ENCODE peak calls at places on chromosome 12, in eight cellular contexts. C is epithelial cell of esophagus, R is cardiac muscle cell, M is cardiac fibroblast, X is MM.1S, A is fibroblast of mammary gland, G is OCI-LY7, B is brain microvascular endothelial cell. W is an unnamed sample.

GRCh38 chr12:13167226-13167625 is 29.3 kb upstream of the EMP1 start:
- DNase-seq in B (no peak), A (peak; percentile 31), G (no peak), C (peak; percentile 90), R (no peak), M (no peak), X (no peak), W (peak; percentile 89)

GRCh38 chr12:69324797-69325466 is 23.2 kb upstream of the LYZ start:
- DNase-seq in A (no peak), G (no peak), B (no peak), C (no peak), R (no peak), X (peak; percentile 18), M (no peak), W (no peak)

GRCh38 chr12:94717112-94717511 is 66.8 kb upstream of the TMCC3 start:
- DNase-seq in C (no peak), G (no peak), R (no peak), M (no peak), A (no peak), B (no peak), X (no peak), W (no peak)

GRCh38 chr12:45586486-45586885 is 143.0 kb upstream of the ARID2 start:
- DNase-seq in C (no peak), M (no peak), X (no peak), R (no peak), G (no peak), A (no peak), B (no peak), W (no peak)

GRCh38 chr12:68538722-68539614 is 71.7 kb upstream of the RAP1B start:
- DNase-seq in B (peak; percentile 62), G (no peak), C (no peak), A (peak; percentile 70), M (peak; percentile 85), R (no peak), X (peak; percentile 10), W (peak; percentile 13)

GRCh38 chr12:107512391-107512790 is 173.2 kb upstream of the PWP1 start:
- DNase-seq in C (peak; percentile 16), B (no peak), M (peak; percentile 43), A (peak; percentile 89), G (no peak), R (no peak), X (no peak), W (peak; percentile 20)

GRCh38 chr12:111446631-111447570 is 41.2 kb downstream of the SH2B3 start:
- DNase-seq in B (no peak), M (no peak), A (no peak), G (no peak), X (no peak), R (no peak), C (no peak), W (no peak)

GRCh38 chr12:20985399-20985798 is 145.6 kb upstream of the SLCO1B1 start:
- DNase-seq in B (no peak), R (no peak), X (peak; percentile 86), A (no peak), M (no peak), G (peak; percentile 76), C (no peak), W (no peak)

GRCh38 chr12:105331805-105332251 is 1.3 kb downstream of the C12orf75 start:
- DNase-seq in R (no peak), C (peak; percentile 55), M (no peak), B (peak; percentile 12), A (no peak), G (peak; percentile 67), X (peak; percentile 24), W (no peak)

GRCh38 chr12:53737951-53738833 is 10.9 kb upstream of the CALCOCO1 start:
- DNase-seq in M (no peak), A (no peak), C (no peak), B (no peak), X (no peak), R (no peak), G (no peak), W (no peak)

GRCh38 chr12:26701604-26702215 is 131.3 kb downstream of the ITPR2 start:
- DNase-seq in G (peak; percentile 54), R (peak; percentile 64), A (peak; percentile 73), B (no peak), X (peak; percentile 35), C (peak; percentile 58), M (peak; percentile 73), W (peak; percentile 59)

GRCh38 chr12:117334098-117334497 is 27.3 kb downstream of the NOS1 start:
- DNase-seq in M (no peak), B (no peak), X (no peak), A (no peak), R (no peak), C (no peak), G (no peak), W (no peak)

GRCh38 chr12:43283206-43283605 is 268.8 kb downstream of the ADAMTS20 start:
- DNase-seq in M (no peak), G (no peak), R (no peak), C (no peak), A (peak; percentile 59), X (no peak), B (no peak), W (no peak)

GRCh38 chr12:43284441-43284840 is 267.6 kb downstream of the ADAMTS20 start:
- DNase-seq in A (peak; percentile 71), X (no peak), C (peak; percentile 32), G (no peak), M (peak; percentile 41), R (no peak), B (no peak), W (peak; percentile 15)

GRCh38 chr12:43281563-43281962 is 270.4 kb downstream of the ADAMTS20 start:
- DNase-seq in M (no peak), B (no peak), X (no peak), G (no peak), C (no peak), R (peak; percentile 18), A (no peak), W (no peak)

GRCh38 chr12:43285248-43285647 is 266.8 kb downstream of the ADAMTS20 start:
- DNase-seq in X (peak; percentile 75), A (peak; percentile 98), B (peak; percentile 91), G (no peak), M (peak; percentile 70), R (no peak), C (peak; percentile 91), W (peak; percentile 89)

GRCh38 chr12:43282106-43282505 is 269.9 kb downstream of the ADAMTS20 start:
- DNase-seq in C (peak; percentile 50), R (peak; percentile 34), M (peak; percentile 74), A (peak; percentile 69), B (no peak), X (peak; percentile 32), G (no peak), W (peak; percentile 52)
- TF ChIP-seq CTCF in C (peak; percentile 27), R (peak; percentile 53), M (no peak), A (peak; percentile 45), B (peak; percentile 23), X (peak; percentile 30), G (peak; percentile 44), W (no peak)

DNA sequence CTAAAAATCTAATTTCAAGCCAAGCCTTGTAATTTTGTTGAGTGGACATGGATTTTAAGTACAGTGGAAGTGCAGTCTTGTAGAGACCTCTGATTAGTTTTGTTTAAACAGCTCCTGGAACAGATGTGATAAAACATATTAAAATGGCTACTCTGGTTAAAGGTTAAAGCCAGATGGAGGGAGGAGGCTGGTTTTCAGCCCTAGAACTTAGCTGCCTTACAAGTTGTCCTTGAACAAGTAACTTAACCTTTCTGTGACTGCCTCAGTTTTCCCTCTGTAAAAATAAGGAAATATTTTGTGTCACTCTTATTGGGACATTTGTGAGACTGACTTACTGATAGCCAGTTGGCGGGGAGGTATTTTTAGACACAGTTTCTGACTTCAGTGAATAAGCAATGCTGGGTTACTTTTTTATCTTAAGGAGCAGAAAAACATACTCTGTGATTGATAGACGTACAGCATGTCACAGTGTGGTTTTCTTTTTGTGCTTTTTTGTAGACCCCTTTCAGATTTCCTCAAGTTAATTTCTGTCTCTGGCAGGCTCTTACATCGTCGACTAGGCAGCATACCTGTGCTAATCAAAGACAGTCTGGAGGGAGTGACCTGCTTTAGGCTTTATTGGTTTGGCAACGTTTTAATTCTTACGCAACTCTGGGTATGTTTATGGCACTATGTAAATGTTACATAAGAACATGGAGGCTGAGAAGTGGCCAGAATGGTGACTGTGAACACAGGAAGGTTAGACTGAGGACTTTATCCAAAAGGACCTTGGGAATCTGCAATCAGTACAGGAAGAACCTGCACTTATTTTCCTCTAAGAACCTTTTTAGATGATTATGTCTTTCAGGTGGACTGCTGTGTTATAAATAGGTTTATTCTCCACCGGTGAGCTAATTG is 3.2 kb downstream of the ACVR1B start:
- DNase-seq in B (no peak), X (no peak), G (no peak), A (peak; percentile 57), R (no peak), C (peak; percentile 91), M (peak; percentile 44), W (peak; percentile 92)
- H3K4me3 ChIP-seq in B (no peak overlapping the region), X (no peak overlapping the region), G (no peak overlapping the region), A (no peak overlapping the region), R (peak overlapping the region; percentile 96), C (no peak overlapping the region), M (no peak overlapping the region), W (no peak overlapping the region)

DNA sequence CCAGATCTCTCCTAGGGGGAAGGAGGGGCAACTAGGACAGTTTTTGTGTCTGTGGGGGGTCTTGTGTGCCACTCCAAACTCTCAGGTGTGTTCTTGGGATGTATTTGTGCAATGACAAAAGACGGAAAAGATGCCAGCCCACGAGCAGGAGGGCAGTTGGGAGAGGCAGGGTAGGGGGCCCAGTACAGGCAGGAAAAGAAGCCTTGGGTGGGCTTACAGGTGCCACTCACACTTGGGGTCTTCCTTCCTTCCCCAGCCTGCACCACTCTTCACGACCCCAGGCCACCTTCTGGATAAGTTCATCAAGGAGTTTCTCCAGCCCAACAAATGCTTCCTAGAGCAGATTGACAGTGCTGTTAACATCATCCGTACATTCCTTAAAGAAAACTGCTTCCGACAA is 24.4 kb downstream of the OAS2 start:
- DNase-seq in M (no peak), A (no peak), C (no peak), G (no peak), B (no peak), R (no peak), X (no peak), W (no peak)
- TF ChIP-seq CTCF in M (no peak), A (no peak), C (no peak), G (no peak), B (no peak), R (no peak), X (no peak), W (no peak)

DNA sequence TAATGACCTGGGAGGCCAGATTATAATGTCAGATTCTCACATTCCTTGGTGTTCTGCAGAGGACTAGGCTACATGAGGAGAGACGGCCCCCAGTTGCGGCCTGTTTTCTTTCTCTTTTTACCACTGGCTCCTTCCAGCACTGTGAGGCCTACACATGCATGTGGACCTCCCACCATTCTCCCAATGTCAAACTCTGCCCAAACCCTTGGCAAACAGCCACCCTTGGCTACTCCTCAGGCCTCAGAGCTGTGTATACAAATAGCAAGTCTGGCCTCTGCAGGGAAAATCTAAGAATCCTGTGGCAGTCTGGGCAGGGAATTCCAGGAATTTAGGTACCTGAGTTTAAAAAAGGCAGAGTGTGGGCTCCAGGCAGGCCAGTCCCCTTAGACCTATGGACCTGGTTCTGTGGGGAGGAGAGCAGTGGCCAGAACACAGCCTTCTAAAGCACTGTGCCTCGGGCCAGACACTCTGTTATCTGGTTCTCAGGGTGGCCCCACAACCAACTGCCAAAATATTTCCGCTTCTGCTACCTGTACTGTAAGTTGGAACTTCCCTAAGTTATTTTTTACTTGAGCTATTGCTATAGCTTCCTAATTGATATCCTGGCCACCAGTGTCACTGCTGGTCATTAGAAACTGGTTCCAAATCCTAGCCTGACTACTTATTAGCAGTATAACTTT is 19.9 kb upstream of the NEDD1 start:
- DNase-seq in B (peak; percentile 38), M (peak; percentile 92), R (peak; percentile 31), C (no peak), X (no peak), A (peak; percentile 17), G (no peak), W (no peak)
- H3K4me3 ChIP-seq in B (no peak overlapping the region), M (no peak overlapping the region), R (no peak overlapping the region), C (no peak overlapping the region), X (no peak overlapping the region), A (no peak overlapping the region), G (no peak overlapping the region), W (no peak overlapping the region)

GRCh38 chr12:101066489-101066888 is 143.5 kb downstream of the SLC5A8 start:
- DNase-seq in M (no peak), X (no peak), R (no peak), B (no peak), C (no peak), A (no peak), G (no peak), W (no peak)
- TF ChIP-seq CTCF in M (no peak), X (no peak), R (no peak), B (no peak), C (no peak), A (no peak), G (no peak), W (no peak)

W was measured in bronchial epithelial cell.